ENCODE peak calls at places on chromosomes 5 and 9, in six cellular contexts. G is neural progenitor cell, O is psoas muscle, X is mammary epithelial cell, Q is heart right ventricle, D is MM.1S. T is an unnamed sample.

GRCh38 chr5:135834639-135835529 is at the start of gene SLC25A48:
- DNase-seq in D (peak), G (peak), O (peak), Q (peak), X (peak), T (peak)

GRCh38 chr5:68848086-68848485 is 245.7 kb upstream of the SLC30A5 start:
- DNase-seq in D (no peak), Q (no peak), X (peak), O (no peak), G (no peak), T (no peak)

GRCh38 chr9:91500509-91501011 is 76.9 kb upstream of the NFIL3 start:
- DNase-seq in X (peak), O (no peak), Q (no peak), G (no peak), D (no peak), T (no peak)

GRCh38 chr5:41955432-41956024 is 30.4 kb downstream of the FBXO4 start:
- DNase-seq in D (no peak), X (no peak), O (no peak), Q (no peak), G (no peak), T (no peak)

GRCh38 chr5:39072915-39073758 is 1.1 kb downstream of the RICTOR start:
- DNase-seq in G (peak), D (peak), Q (peak), O (no peak), X (peak), T (peak)

GRCh38 chr5:33180900-33181299 is 259.9 kb upstream of the TARS1 start:
- DNase-seq in X (peak), O (no peak), D (no peak), Q (peak), G (peak), T (no peak)

GRCh38 chr9:95724253-95724991 is 151.1 kb upstream of the ERCC6L2 start:
- DNase-seq in X (no peak), G (no peak), O (no peak), D (peak), Q (no peak), T (no peak)

GRCh38 chr9:36833954-36834353 is 200.1 kb downstream of the PAX5 start:
- DNase-seq in D (no peak), O (no peak), X (no peak), Q (no peak), G (peak), T (peak)

GRCh38 chr5:10409504-10409903 is 32.2 kb upstream of the ROPN1L start:
- DNase-seq in D (no peak), G (no peak), O (no peak), Q (no peak), X (no peak), T (no peak)

GRCh38 chr5:123874600-123875201 is 362.7 kb downstream of the CSNK1G3 start:
- DNase-seq in X (no peak), O (no peak), Q (peak), D (no peak), G (peak), T (peak)

GRCh38 chr5:1511651-1512540 is 11.9 kb downstream of the LPCAT1 start:
- DNase-seq in Q (no peak), X (peak), O (peak), G (peak), D (no peak), T (peak)

GRCh38 chr5:164763211-164763610 is 1257.8 kb downstream of the MAT2B start:
- DNase-seq in O (no peak), G (no peak), Q (no peak), D (no peak), X (no peak), T (no peak)

DNA sequence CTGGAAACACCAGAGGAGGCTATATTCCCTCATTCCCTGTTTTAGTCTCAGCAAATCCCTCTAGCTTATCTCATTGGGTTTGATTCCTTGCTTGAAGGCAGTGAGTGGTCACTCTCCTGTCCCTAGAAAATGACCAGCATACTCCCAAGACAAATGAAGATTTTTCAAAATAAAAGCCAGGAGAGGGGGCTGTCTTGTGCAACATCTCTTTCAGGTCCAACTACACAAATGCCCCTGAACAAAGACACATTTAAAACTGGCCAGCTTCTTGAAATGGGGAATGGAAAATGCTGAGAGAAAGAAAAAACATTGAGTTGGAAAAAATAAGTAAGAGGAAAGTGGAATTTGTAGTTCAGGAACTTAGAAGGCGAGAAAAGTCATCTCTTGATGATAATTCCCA is 49.3 kb upstream of the FAM169A start:
- DNase-seq in D (no peak), Q (no peak), X (no peak), O (no peak), G (no peak), T (no peak)
- TF ChIP-seq CTCF in D (no peak), Q (no peak), X (no peak), O (no peak), G (no peak), T (no peak)

DNA sequence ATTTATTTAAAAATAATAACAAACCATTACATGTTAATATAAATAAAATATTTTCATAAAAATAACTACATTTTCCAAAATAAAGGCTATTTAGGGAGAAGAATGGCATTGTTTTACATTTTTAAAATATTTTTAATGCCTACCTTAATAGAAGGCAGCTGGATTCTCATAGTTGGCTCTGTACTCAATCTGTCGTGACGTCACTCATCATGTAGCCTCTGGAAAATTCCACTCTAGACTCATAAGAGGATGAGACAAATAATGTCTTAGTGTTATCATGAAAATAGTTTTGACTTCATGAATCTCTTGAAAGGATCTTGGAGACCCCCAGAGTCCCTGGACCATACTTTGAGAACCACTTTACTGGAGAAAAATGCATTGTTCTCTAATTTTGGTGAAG is 93.1 kb downstream of the NXNL2 start:
- DNase-seq in O (no peak), X (no peak), Q (no peak), D (no peak), G (no peak), T (no peak)
- H3K27ac ChIP-seq in O (no peak), X (no peak), Q (no peak), D (no peak), G (no peak), T (no peak)

GRCh38 chr5:126836778-126837177 is 59.8 kb downstream of the LMNB1 start:
- DNase-seq in X (no peak), G (no peak), D (no peak), Q (no peak), O (no peak), T (no peak)

GRCh38 chr5:126837242-126837641 is 60.3 kb downstream of the LMNB1 start:
- DNase-seq in D (no peak), Q (no peak), G (no peak), X (no peak), O (no peak), T (no peak)

DNA sequence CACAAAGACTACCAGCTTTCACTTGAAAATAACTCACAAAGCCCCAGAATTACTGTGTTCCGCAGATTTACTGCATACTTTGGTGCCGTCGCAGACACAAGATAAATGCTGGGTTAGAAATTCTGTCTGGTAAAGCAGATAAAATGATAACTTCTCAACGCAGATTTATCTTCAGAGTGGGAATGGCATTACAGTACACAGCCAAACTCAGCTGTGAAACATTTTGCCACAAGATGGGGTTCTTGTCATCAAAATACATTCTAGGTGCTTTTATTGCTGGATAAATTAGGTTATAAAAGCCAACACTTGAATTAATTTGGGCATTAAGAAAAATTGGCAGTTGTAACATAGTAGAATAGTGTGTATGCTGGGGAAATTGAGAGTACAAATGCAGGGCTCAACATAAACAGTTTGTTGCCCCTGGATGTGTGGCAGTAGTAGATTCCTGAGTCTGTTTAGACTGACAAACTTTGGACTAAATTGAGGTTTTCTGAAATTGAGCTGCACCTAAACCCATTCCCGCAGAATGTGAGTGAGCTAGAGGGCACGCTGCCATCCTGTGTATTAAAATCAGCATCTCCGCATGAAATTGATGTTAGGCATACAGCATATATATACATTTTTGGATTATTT is 61.1 kb downstream of the LMNB1 start:
- DNase-seq in Q (no peak), O (no peak), X (no peak), G (no peak), D (no peak), T (no peak)
- TF ChIP-seq CTCF in Q (peak), O (peak), X (no peak), G (peak), D (no peak), T (peak)

GRCh38 chr9:125889122-125889523 is 141.9 kb downstream of the PBX3 start:
- DNase-seq in O (peak), G (peak), X (peak), D (no peak), Q (peak), T (peak)
- H3K27ac ChIP-seq in O (no peak), G (no peak), X (peak), D (no peak), Q (peak), T (peak)

GRCh38 chr9:89919171-89919681 is 314.4 kb downstream of the GADD45G start:
- DNase-seq in O (no peak), Q (peak), G (peak), X (no peak), D (peak), T (peak)
- TF ChIP-seq CTCF in O (peak), Q (peak), G (peak), X (no peak), D (peak), T (peak)

DNA sequence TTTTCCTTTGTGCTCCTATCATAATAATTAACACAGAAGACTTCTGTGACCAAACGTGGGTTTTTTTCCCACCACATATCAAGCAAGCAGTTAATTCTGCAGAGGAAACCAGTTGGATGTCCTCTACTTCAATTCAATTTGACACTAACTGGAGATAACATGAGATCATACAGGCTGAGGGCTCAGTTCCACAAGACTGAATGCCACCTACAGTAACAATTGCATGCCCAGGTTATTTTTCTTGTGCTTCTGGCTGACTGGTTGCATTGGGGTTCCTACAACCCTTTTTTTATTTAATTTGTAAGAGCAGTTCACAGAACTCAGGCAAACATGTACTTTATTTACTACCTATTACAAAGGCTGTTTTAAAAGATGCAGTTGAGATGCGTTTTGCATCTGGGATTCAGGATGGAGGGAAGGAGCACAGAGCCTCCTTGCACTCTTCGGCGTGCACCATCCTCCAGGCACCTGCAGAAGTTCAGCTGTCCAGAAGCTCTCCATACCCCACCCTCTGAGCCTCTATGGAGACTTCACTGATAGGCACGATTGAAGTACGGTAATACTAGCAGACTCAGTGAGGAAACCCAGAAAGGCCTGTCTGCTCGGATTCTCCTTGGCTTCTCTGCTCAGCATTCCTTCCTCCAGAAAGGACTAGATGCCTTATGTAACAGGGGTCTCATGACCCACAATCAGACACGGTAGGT is 425.2 kb upstream of the CDH9 start:
- DNase-seq in D (no peak), O (no peak), X (no peak), Q (no peak), G (no peak), T (no peak)
- H3K27ac ChIP-seq in D (no peak), O (no peak), X (no peak), Q (no peak), G (no peak), T (no peak)

DNA sequence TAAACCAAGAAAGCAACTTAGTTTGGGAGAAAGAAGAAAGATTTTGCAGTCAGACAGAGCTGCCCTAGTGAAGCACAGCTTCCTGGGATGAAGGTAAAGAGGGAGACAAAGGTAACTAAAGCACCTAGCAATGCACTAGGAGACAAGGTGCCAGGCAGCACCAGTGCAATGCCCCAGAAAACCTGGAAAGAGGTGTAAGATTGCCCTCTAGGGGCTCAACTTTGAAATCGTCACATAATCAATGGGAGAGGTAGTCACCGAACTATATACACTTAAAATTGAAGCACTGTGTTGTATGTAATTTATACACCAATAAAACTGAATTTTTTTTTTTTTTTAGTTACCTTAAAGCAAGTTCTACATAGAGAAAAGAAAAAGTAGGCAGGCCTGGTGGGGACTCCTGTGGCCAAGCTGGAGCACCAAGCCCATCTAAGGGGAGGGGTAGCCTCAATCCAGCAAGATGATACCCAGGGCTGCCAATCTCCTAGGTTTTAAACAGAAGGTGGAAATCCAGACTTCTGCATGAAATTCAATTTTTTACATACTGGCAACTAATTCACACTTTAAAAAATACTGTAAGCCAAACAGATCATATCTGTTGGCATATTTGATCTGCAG is 48.2 kb downstream of the CDK5RAP2 start:
- DNase-seq in D (peak), Q (no peak), O (no peak), X (peak), G (peak), T (peak)
- TF ChIP-seq CTCF in D (peak), Q (peak), O (peak), X (peak), G (peak), T (peak)

DNA sequence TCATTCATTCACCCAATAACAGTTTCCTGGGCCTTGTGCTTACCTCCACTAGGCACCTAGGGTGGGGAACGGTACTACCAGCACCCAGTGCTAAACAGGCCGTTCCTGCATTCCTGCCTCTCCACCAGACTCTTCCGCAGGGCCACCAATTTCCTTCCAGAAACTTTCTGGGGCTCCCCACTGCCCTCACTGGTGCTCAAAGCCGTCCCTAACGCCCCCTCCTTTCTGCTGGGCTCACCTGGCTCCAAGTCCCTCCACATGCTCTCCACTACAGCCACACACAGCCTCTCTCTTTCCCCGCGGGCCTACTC is 1.4 kb downstream of the PHF19 start:
- DNase-seq in D (no peak), G (no peak), O (no peak), Q (no peak), X (no peak), T (no peak)
- H3K27ac ChIP-seq in D (peak), G (no peak), O (peak), Q (peak), X (peak), T (no peak)

DNA sequence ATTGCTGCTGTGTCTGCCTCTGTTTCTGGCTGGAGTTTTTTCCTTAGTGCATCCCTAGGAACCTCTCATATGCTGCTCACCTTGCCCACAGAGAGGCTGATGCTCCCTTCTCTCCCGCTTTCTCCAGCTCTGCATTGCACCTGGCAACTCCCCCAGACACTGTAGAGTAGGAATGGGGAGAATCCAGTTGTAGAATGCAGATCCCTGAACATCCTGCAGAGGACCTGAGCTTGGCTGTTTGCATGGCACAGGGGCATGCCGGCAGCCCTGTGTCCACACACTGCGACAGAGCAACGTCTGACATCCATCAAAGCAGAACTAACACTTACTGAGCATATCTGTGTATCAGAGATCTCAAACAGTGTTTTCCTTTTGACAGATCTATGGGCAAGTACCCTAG is 19.8 kb downstream of the IDNK start:
- DNase-seq in Q (no peak), G (peak), O (no peak), D (no peak), X (no peak), T (no peak)
- TF ChIP-seq CTCF in Q (no peak), G (peak), O (no peak), D (no peak), X (no peak), T (peak)

GRCh38 chr5:172837640-172838039 is 3.6 kb downstream of the ERGIC1 start:
- DNase-seq in D (peak), G (no peak), Q (no peak), O (no peak), X (no peak), T (no peak)
- H3K27ac ChIP-seq in D (peak), G (no peak), Q (peak), O (peak), X (no peak), T (no peak)